ENCODE peak calls at places on chromosomes 13 and 19, in seven cellular contexts. Y, R, M, O, G, V and J are unnamed samples. For H3K36me3 and H3K27me3, the result is how much of the 10 kb centered on the place peaks cover.

GRCh38 chr19:18419195-18419698 is at the start of gene SSBP4:
- DNase-seq in Y (peak), R (peak), M (peak), O (no peak), G (peak), V (peak), J (peak)

GRCh38 chr13:34349091-34349722 is 531.3 kb downstream of the RFC3 start:
- DNase-seq in Y (peak), R (no peak), M (no peak), O (no peak), G (peak), V (no peak), J (peak)

GRCh38 chr19:29211562-29212416 is 1.2 kb downstream of the UQCRFS1 start:
- DNase-seq in Y (no peak), R (no peak), M (no peak), O (no peak), G (no peak), V (no peak), J (no peak)

GRCh38 chr13:72463561-72463960 is 263.9 kb downstream of the MZT1 start:
- DNase-seq in Y (no peak), R (no peak), M (no peak), O (no peak), G (peak), V (no peak), J (no peak)

GRCh38 chr19:15631817-15632216 is 8.9 kb upstream of the CYP4F3 start:
- DNase-seq in Y (no peak), R (no peak), M (no peak), O (no peak), G (no peak), V (no peak), J (no peak)

GRCh38 chr19:16185925-16186234 is 670 bp downstream of the FAM32A start:
- DNase-seq in Y (peak), R (no peak), M (no peak), O (no peak), G (no peak), V (no peak), J (no peak)

GRCh38 chr19:15251010-15251748 is 18.9 kb upstream of the EPHX3 start:
- DNase-seq in Y (no peak), R (no peak), M (no peak), O (no peak), G (peak), V (no peak), J (peak)

GRCh38 chr19:16062789-16063188 is 13.5 kb upstream of the TPM4 start:
- DNase-seq in Y (peak), R (peak), M (peak), O (no peak), G (peak), V (peak), J (no peak)

GRCh38 chr13:99087130-99087953 is 109.5 kb upstream of the DOCK9 start:
- DNase-seq in Y (peak), R (peak), M (peak), O (peak), G (peak), V (peak), J (peak)

GRCh38 chr13:112063309-112063626 is 3.7 kb upstream of the SOX1 start:
- DNase-seq in Y (no peak), R (no peak), M (no peak), O (no peak), G (no peak), V (no peak), J (no peak)

GRCh38 chr13:111383591-111384440 is 63.4 kb downstream of the TEX29 start:
- DNase-seq in Y (no peak), R (no peak), M (no peak), O (no peak), G (no peak), V (peak), J (peak)

GRCh38 chr13:107562222-107562621 is 653.1 kb downstream of the LIG4 start:
- DNase-seq in Y (no peak), R (no peak), M (no peak), O (no peak), G (no peak), V (no peak), J (no peak)

GRCh38 chr19:29328586-29328985 is 115.6 kb upstream of the UQCRFS1 start:
- DNase-seq in Y (no peak), R (no peak), M (no peak), O (no peak), G (no peak), V (no peak), J (no peak)

DNA sequence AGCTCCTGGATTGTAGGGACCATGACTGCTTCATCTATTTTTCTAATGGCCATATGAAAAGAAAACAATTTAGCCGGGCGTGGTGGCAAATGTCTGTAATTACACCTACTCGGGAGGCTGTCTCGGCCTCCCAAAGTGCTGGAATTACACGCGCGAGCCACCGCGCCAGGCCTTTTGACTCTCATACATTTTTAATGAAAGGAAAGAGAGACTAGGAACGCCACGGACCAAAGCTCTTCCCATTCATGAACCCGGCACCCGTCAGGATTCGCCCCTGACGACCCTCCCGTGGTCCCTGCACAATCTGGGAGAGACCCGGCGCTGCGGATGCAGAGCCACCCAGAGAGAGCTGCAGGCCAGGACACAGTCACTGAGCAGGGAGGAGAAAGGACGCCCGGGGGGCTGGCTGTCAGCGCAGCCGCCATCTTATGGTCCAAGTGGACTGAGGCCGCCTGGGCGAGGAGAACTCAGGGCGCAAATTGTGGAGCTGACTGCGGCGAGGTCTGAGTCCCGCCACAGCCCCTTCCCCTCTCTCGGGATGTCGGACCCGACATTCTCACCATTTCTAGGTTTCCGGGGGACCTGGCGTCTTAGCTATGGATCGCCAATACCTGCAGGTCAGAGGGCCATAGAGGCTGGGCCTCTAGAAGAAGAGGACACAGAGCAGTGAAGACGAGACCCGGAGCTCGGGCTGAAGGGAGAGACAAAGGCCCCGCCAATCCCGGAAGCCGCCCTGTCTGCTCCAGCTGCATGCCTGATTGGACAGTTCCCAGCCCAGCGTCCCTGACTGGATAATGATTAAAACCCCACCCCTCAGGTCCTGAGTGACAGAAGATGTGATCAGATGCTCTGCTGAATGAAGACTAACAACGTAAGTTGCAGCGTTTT is at the start of gene ZNF681:
- DNase-seq in Y (peak), R (peak), M (peak), O (no peak), G (peak), V (peak), J (peak)
- H3K4me3 ChIP-seq in Y (peak), R (peak), M (peak), O (peak), G (peak), V (peak), J (peak)

GRCh38 chr13:21385710-21386109 is 73.4 kb downstream of the ZDHHC20 start:
- DNase-seq in Y (no peak), R (no peak), M (no peak), O (no peak), G (no peak), V (no peak), J (no peak)
- H3K36me3 ChIP-seq in Y (under half), R (under half), M (under half), O (under half), G (half or more), V (under half), J (under half)

GRCh38 chr13:24746618-24747247 is 17.2 kb upstream of the RNF17 start:
- DNase-seq in Y (no peak), R (no peak), M (no peak), O (no peak), G (no peak), V (no peak), J (no peak)
- H3K27me3 ChIP-seq in Y (under half), R (under half), M (under half), O (under half), G (under half), V (under half), J (under half)

GRCh38 chr13:47136659-47136975 is 239.8 kb upstream of the HTR2A start:
- DNase-seq in Y (no peak), R (no peak), M (no peak), O (no peak), G (no peak), V (no peak), J (no peak)

GRCh38 chr13:47139519-47139918 is 242.7 kb upstream of the HTR2A start:
- DNase-seq in Y (no peak), R (no peak), M (no peak), O (no peak), G (no peak), V (no peak), J (no peak)

GRCh38 chr13:47134939-47135489 is 238.2 kb upstream of the HTR2A start:
- DNase-seq in Y (no peak), R (no peak), M (no peak), O (no peak), G (no peak), V (no peak), J (no peak)

GRCh38 chr13:47133024-47133445 is 236.2 kb upstream of the HTR2A start:
- DNase-seq in Y (no peak), R (no peak), M (no peak), O (no peak), G (no peak), V (no peak), J (no peak)

DNA sequence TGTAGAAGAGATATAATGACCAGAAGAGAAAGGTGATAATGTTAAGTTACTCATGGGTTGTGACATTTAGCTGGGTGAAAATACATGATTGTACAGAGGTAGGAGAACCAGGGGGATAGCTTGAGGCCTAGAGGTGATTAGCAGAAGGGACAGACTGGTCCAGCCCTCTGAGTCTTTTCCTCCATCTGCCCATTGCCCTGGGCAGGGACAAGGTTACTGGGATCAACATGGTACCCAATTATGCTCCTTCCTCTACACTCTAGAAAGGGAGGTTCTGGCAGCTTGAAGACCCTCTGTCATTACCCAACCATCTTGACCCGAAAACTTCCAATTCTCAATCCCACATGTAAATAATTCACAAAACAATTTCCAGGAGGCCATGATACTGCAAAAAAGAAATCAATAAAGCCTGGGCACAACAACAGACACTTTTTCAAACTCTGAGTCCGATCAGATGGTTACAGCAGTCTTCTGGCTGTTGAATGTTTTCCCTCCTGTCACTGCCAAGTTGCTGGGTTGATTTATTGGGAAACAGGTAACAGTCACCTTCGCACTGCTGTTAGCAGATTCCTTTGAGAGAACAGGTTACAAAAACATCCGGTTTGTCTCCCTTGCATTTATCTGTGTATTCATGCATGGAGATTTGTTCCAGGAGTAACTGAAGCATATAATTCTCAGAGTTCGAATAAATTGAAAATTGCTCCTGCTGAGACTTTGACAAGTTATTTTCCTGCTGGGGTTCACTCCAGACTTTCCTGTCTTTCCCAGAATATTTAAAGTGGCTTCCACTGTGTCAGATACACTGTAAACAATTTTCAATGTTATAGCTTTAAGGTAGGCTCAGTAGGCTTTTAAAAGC is 239.2 kb upstream of the HTR2A start:
- DNase-seq in Y (no peak), R (no peak), M (no peak), O (no peak), G (no peak), V (no peak), J (no peak)
- H3K4me3 ChIP-seq in Y (no peak), R (no peak), M (no peak), O (no peak), G (no peak), V (no peak), J (no peak)